ENCODE peak calls at places on chromosomes 7 and 10, in ten cellular contexts. Z, Q, D, L, M, N, G, J, V and U are unnamed samples.

GRCh38 chr7:140060788-140061606 is 1.8 kb downstream of the PARP12 start:
- DNase-seq in N (peak; percentile 72), L (peak; percentile 46), Z (no peak), V (no peak), M (no peak), Q (no peak), G (peak; percentile 44), D (no peak), J (no peak), U (peak; percentile 26)

GRCh38 chr7:26664735-26665420 is 199.5 kb downstream of the SKAP2 start:
- DNase-seq in G (no peak), Q (no peak), N (peak; percentile 51), J (no peak), M (no peak), L (peak; percentile 42), D (peak; percentile 68), V (no peak), Z (no peak), U (no peak)

GRCh38 chr7:54960517-54960916 is 58.3 kb upstream of the EGFR start:
- DNase-seq in M (no peak), Z (no peak), V (no peak), J (no peak), G (no peak), L (no peak), N (no peak), D (no peak), Q (no peak), U (peak; percentile 15)

GRCh38 chr7:78165454-78165853 is 366.9 kb downstream of the PHTF2 start:
- DNase-seq in L (no peak), Q (no peak), Z (no peak), J (no peak), N (no peak), V (no peak), G (no peak), M (no peak), D (no peak), U (no peak)

GRCh38 chr10:72832701-72833100 is 60.8 kb upstream of the OIT3 start:
- DNase-seq in N (no peak), M (no peak), Z (no peak), D (peak; percentile 77), G (no peak), L (no peak), J (no peak), Q (no peak), V (no peak), U (no peak)

GRCh38 chr10:70779088-70779487 is 6.1 kb downstream of the TBATA start:
- DNase-seq in M (no peak), J (no peak), D (no peak), Q (no peak), G (no peak), Z (no peak), V (no peak), N (no peak), L (no peak), U (no peak)

GRCh38 chr10:62373995-62374861 is at the start of gene ZNF365:
- DNase-seq in Z (peak; percentile 79), N (peak; percentile 14), D (no peak), M (no peak), V (peak; percentile 86), Q (peak; percentile 23), G (no peak), L (no peak), J (peak; percentile 19), U (no peak)

GRCh38 chr7:88005191-88005590 is 71.1 kb downstream of the ADAM22 start:
- DNase-seq in M (no peak), V (no peak), Z (no peak), N (no peak), L (no peak), G (no peak), Q (no peak), J (no peak), D (no peak), U (no peak)

GRCh38 chr10:25933653-25934608 is at the start of gene MYO3A:
- DNase-seq in L (no peak), M (no peak), D (no peak), V (no peak), Q (peak; percentile 50), N (peak; percentile 20), Z (peak; percentile 72), G (no peak), J (no peak), U (no peak)

GRCh38 chr7:121752706-121753105 is 120.3 kb upstream of the PTPRZ1 start:
- DNase-seq in N (no peak), Z (no peak), V (no peak), M (peak; percentile 10), Q (no peak), L (no peak), G (no peak), J (peak; percentile 3), D (peak; percentile 8), U (peak; percentile 57)

GRCh38 chr10:6348091-6348862 is 145.5 kb downstream of the PFKFB3 start:
- DNase-seq in V (peak; percentile 39), Q (no peak), N (peak; percentile 61), L (no peak), Z (no peak), G (no peak), J (no peak), D (peak; percentile 68), M (no peak), U (no peak)

GRCh38 chr10:30834636-30835035 is 197.0 kb downstream of the ZNF438 start:
- DNase-seq in M (no peak), J (no peak), L (no peak), Z (no peak), V (peak; percentile 21), G (no peak), N (no peak), D (no peak), Q (no peak), U (no peak)

GRCh38 chr10:79905322-79906314 is 43.3 kb downstream of the SFTPD start:
- DNase-seq in D (peak; percentile 61), M (no peak), Z (no peak), J (no peak), V (no peak), G (no peak), Q (no peak), N (peak; percentile 33), L (no peak), U (no peak)

GRCh38 chr7:90891529-90891928 is 295.4 kb downstream of the CDK14 start:
- DNase-seq in M (no peak), V (no peak), Q (no peak), G (no peak), D (no peak), L (no peak), Z (no peak), J (no peak), N (no peak), U (no peak)

GRCh38 chr10:69752491-69752890 is 49.2 kb upstream of the COL13A1 start:
- DNase-seq in G (no peak), L (no peak), N (no peak), J (no peak), D (no peak), V (no peak), Z (no peak), M (no peak), Q (no peak), U (no peak)

GRCh38 chr7:6453737-6454136 is 6.0 kb upstream of the DAGLB start:
- DNase-seq in V (no peak), M (no peak), G (no peak), L (no peak), D (no peak), Z (no peak), N (no peak), J (no peak), Q (no peak), U (peak; percentile 87)

GRCh38 chr7:34036069-34036920 is 131.0 kb downstream of the BMPER start:
- DNase-seq in N (peak; percentile 85), Z (no peak), Q (peak; percentile 32), J (peak; percentile 32), V (no peak), M (no peak), G (no peak), L (no peak), D (peak; percentile 87), U (peak; percentile 27)

GRCh38 chr10:77911535-77912123 is 14.9 kb downstream of the DLG5 start:
- DNase-seq in N (no peak), M (no peak), Z (no peak), G (no peak), J (peak; percentile 40), Q (no peak), D (peak; percentile 70), V (no peak), L (no peak), U (no peak)

GRCh38 chr7:55484834-55485233 is 87.5 kb downstream of the VOPP1 start:
- DNase-seq in J (no peak), D (no peak), Q (no peak), N (no peak), M (no peak), G (no peak), Z (no peak), V (no peak), L (no peak), U (no peak)

GRCh38 chr10:112026438-112026837 is 157.1 kb downstream of the GPAM start:
- DNase-seq in Q (no peak), D (peak; percentile 4), V (no peak), M (no peak), N (no peak), L (no peak), Z (no peak), J (no peak), G (no peak), U (peak; percentile 16)

GRCh38 chr10:100979821-100980272 is 7.5 kb downstream of the MRPL43 start:
- DNase-seq in N (no peak), V (no peak), Q (no peak), Z (peak; percentile 17), L (no peak), M (no peak), G (no peak), J (no peak), D (no peak), U (no peak)